ENCODE peak calls at places on chromosomes 6 and 20, in eight cellular contexts. One of them, this sample, is unnamed.
A peak's percentile ranks its signal among the peaks of the same experiment; 100 is the strongest.

GRCh38 chr6:36121752-36122494 is 8.4 kb upstream of the MAPK13 start:
- DNase-seq in neural progenitor cell: no peak
- DNase-seq in upper lobe of left lung: no peak
- DNase-seq in PC-3: no peak
- DNase-seq in Panc1: no peak
- DNase-seq in astrocyte of the spinal cord: no peak
- DNase-seq in PC-9: no peak
- DNase-seq in kidney epithelial cell: no peak
- DNase-seq in this sample: no peak

GRCh38 chr20:19929749-19930148 is 87.4 kb upstream of the NAA20 start:
- DNase-seq in neural progenitor cell: no peak
- DNase-seq in upper lobe of left lung: no peak
- DNase-seq in PC-3: no peak
- DNase-seq in Panc1: no peak
- DNase-seq in astrocyte of the spinal cord: no peak
- DNase-seq in PC-9: no peak
- DNase-seq in kidney epithelial cell: no peak
- DNase-seq in this sample: no peak

GRCh38 chr6:56656466-56656865 is 13.8 kb upstream of the DST start:
- DNase-seq in neural progenitor cell: no peak
- DNase-seq in upper lobe of left lung: no peak
- DNase-seq in PC-3: no peak
- DNase-seq in Panc1: no peak
- DNase-seq in astrocyte of the spinal cord: no peak
- DNase-seq in PC-9: no peak
- DNase-seq in kidney epithelial cell: no peak
- DNase-seq in this sample: no peak

GRCh38 chr20:44433751-44434538 is 41.7 kb upstream of the TTPAL start:
- DNase-seq in neural progenitor cell: no peak
- DNase-seq in upper lobe of left lung: no peak
- DNase-seq in PC-3: no peak
- DNase-seq in Panc1: no peak
- DNase-seq in astrocyte of the spinal cord: no peak
- DNase-seq in PC-9: no peak
- DNase-seq in kidney epithelial cell: no peak
- DNase-seq in this sample: no peak

GRCh38 chr6:117666881-117667280 is 8.4 kb upstream of the NUS1 start:
- DNase-seq in neural progenitor cell: no peak
- DNase-seq in upper lobe of left lung: no peak
- DNase-seq in PC-3: no peak
- DNase-seq in Panc1: no peak
- DNase-seq in astrocyte of the spinal cord: no peak
- DNase-seq in PC-9: no peak
- DNase-seq in kidney epithelial cell: no peak
- DNase-seq in this sample: no peak

GRCh38 chr20:57264151-57264792 is 2.2 kb downstream of the BMP7 start:
- DNase-seq in neural progenitor cell: peak; percentile 57
- DNase-seq in upper lobe of left lung: no peak
- DNase-seq in PC-3: no peak
- DNase-seq in Panc1: no peak
- DNase-seq in astrocyte of the spinal cord: no peak
- DNase-seq in PC-9: no peak
- DNase-seq in kidney epithelial cell: no peak
- DNase-seq in this sample: no peak

GRCh38 chr6:140078552-140079126 is 704.2 kb upstream of the CITED2 start:
- DNase-seq in neural progenitor cell: no peak
- DNase-seq in upper lobe of left lung: no peak
- DNase-seq in PC-3: peak; percentile 63
- DNase-seq in Panc1: no peak
- DNase-seq in astrocyte of the spinal cord: peak; percentile 95
- DNase-seq in PC-9: peak; percentile 20
- DNase-seq in kidney epithelial cell: peak; percentile 28
- DNase-seq in this sample: no peak

GRCh38 chr6:85641916-85642773 is 541 bp downstream of the SYNCRIP start:
- DNase-seq in neural progenitor cell: peak; percentile 57
- DNase-seq in upper lobe of left lung: peak; percentile 77
- DNase-seq in PC-3: peak; percentile 27
- DNase-seq in Panc1: no peak
- DNase-seq in astrocyte of the spinal cord: peak; percentile 37
- DNase-seq in PC-9: peak; percentile 31
- DNase-seq in kidney epithelial cell: no peak
- DNase-seq in this sample: peak; percentile 75

GRCh38 chr20:36800410-36800809 is 26.8 kb upstream of the DSN1 start:
- DNase-seq in neural progenitor cell: no peak
- DNase-seq in upper lobe of left lung: no peak
- DNase-seq in PC-3: no peak
- DNase-seq in Panc1: no peak
- DNase-seq in astrocyte of the spinal cord: no peak
- DNase-seq in PC-9: no peak
- DNase-seq in kidney epithelial cell: no peak
- DNase-seq in this sample: no peak

GRCh38 chr6:68635706-68636513 is 828 bp downstream of the ADGRB3 start:
- DNase-seq in neural progenitor cell: peak; percentile 57
- DNase-seq in upper lobe of left lung: no peak
- DNase-seq in PC-3: no peak
- DNase-seq in Panc1: no peak
- DNase-seq in astrocyte of the spinal cord: peak; percentile 30
- DNase-seq in PC-9: no peak
- DNase-seq in kidney epithelial cell: no peak
- DNase-seq in this sample: peak; percentile 10

GRCh38 chr6:170067257-170067656 is 223.6 kb downstream of the DLL1 start:
- DNase-seq in neural progenitor cell: peak; percentile 50
- DNase-seq in upper lobe of left lung: peak; percentile 10
- DNase-seq in PC-3: no peak
- DNase-seq in Panc1: no peak
- DNase-seq in astrocyte of the spinal cord: no peak
- DNase-seq in PC-9: no peak
- DNase-seq in kidney epithelial cell: no peak
- DNase-seq in this sample: no peak

GRCh38 chr6:43842964-43843645 is 73.1 kb downstream of the VEGFA start:
- DNase-seq in neural progenitor cell: no peak
- DNase-seq in upper lobe of left lung: no peak
- DNase-seq in PC-3: no peak
- DNase-seq in Panc1: no peak
- DNase-seq in astrocyte of the spinal cord: no peak
- DNase-seq in PC-9: no peak
- DNase-seq in kidney epithelial cell: no peak
- DNase-seq in this sample: no peak
- H3K4me3 ChIP-seq in neural progenitor cell: no peak overlapping the region
- H3K4me3 ChIP-seq in upper lobe of left lung: no peak overlapping the region
- H3K4me3 ChIP-seq in PC-3: no peak overlapping the region
- H3K4me3 ChIP-seq in Panc1: no peak overlapping the region
- H3K4me3 ChIP-seq in astrocyte of the spinal cord: no peak overlapping the region
- H3K4me3 ChIP-seq in PC-9: no peak overlapping the region
- H3K4me3 ChIP-seq in kidney epithelial cell: no peak overlapping the region
- H3K4me3 ChIP-seq in this sample: no peak overlapping the region

GRCh38 chr20:45538209-45538798 is 978 bp downstream of the WFDC6 start:
- DNase-seq in neural progenitor cell: peak; percentile 13
- DNase-seq in upper lobe of left lung: no peak
- DNase-seq in PC-3: peak; percentile 93
- DNase-seq in Panc1: no peak
- DNase-seq in astrocyte of the spinal cord: no peak
- DNase-seq in PC-9: no peak
- DNase-seq in kidney epithelial cell: no peak
- DNase-seq in this sample: no peak
- TF ChIP-seq CTCF in neural progenitor cell: peak; percentile 37
- TF ChIP-seq CTCF in upper lobe of left lung: no peak
- TF ChIP-seq CTCF in PC-3: peak; percentile 43
- TF ChIP-seq CTCF in Panc1: peak; percentile 11
- TF ChIP-seq CTCF in astrocyte of the spinal cord: no peak
- TF ChIP-seq CTCF in PC-9: peak; percentile 53
- TF ChIP-seq CTCF in kidney epithelial cell: no peak
- TF ChIP-seq CTCF in this sample: peak; percentile 5

DNA sequence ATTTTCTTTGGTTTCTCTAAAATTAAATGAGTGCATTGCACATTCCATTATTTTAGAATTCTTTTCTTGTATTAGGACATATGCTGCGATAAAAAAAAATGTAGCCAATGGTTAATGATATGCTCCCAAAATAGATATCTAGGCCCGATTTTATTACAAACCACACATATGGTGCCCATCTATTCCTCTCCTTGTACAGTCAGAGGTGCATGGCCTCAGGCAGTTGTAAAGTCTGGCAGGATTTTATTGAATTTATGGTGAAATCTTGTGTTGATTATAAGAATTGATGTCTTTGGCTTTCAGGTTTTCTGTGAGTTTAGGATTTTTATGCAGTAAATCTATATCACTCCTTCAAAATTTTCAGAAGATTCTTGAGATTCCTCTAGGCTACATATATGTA is 192.2 kb downstream of the RFPL4B start:
- DNase-seq in neural progenitor cell: no peak
- DNase-seq in upper lobe of left lung: no peak
- DNase-seq in PC-3: no peak
- DNase-seq in Panc1: no peak
- DNase-seq in astrocyte of the spinal cord: no peak
- DNase-seq in PC-9: no peak
- DNase-seq in kidney epithelial cell: no peak
- DNase-seq in this sample: no peak
- H3K4me3 ChIP-seq in neural progenitor cell: no peak overlapping the region
- H3K4me3 ChIP-seq in upper lobe of left lung: no peak overlapping the region
- H3K4me3 ChIP-seq in PC-3: no peak overlapping the region
- H3K4me3 ChIP-seq in Panc1: no peak overlapping the region
- H3K4me3 ChIP-seq in astrocyte of the spinal cord: no peak overlapping the region
- H3K4me3 ChIP-seq in PC-9: no peak overlapping the region
- H3K4me3 ChIP-seq in kidney epithelial cell: no peak overlapping the region
- H3K4me3 ChIP-seq in this sample: no peak overlapping the region

GRCh38 chr6:168057836-168058235 is 21.2 kb downstream of the FRMD1 start:
- DNase-seq in neural progenitor cell: no peak
- DNase-seq in upper lobe of left lung: no peak
- DNase-seq in PC-3: no peak
- DNase-seq in Panc1: no peak
- DNase-seq in astrocyte of the spinal cord: no peak
- DNase-seq in PC-9: no peak
- DNase-seq in kidney epithelial cell: no peak
- DNase-seq in this sample: no peak

GRCh38 chr6:168058691-168059551 is 20.1 kb downstream of the FRMD1 start:
- DNase-seq in neural progenitor cell: peak; percentile 27
- DNase-seq in upper lobe of left lung: no peak
- DNase-seq in PC-3: no peak
- DNase-seq in Panc1: no peak
- DNase-seq in astrocyte of the spinal cord: no peak
- DNase-seq in PC-9: no peak
- DNase-seq in kidney epithelial cell: no peak
- DNase-seq in this sample: no peak

GRCh38 chr6:168061269-168062210 is 17.5 kb downstream of the FRMD1 start:
- DNase-seq in neural progenitor cell: no peak
- DNase-seq in upper lobe of left lung: no peak
- DNase-seq in PC-3: no peak
- DNase-seq in Panc1: no peak
- DNase-seq in astrocyte of the spinal cord: no peak
- DNase-seq in PC-9: no peak
- DNase-seq in kidney epithelial cell: no peak
- DNase-seq in this sample: no peak

GRCh38 chr6:168062346-168063289 is 16.4 kb downstream of the FRMD1 start:
- DNase-seq in neural progenitor cell: no peak
- DNase-seq in upper lobe of left lung: no peak
- DNase-seq in PC-3: no peak
- DNase-seq in Panc1: no peak
- DNase-seq in astrocyte of the spinal cord: no peak
- DNase-seq in PC-9: no peak
- DNase-seq in kidney epithelial cell: no peak
- DNase-seq in this sample: no peak

GRCh38 chr6:168060521-168060931 is 18.5 kb downstream of the FRMD1 start:
- DNase-seq in neural progenitor cell: peak; percentile 79
- DNase-seq in upper lobe of left lung: no peak
- DNase-seq in PC-3: peak; percentile 28
- DNase-seq in Panc1: no peak
- DNase-seq in astrocyte of the spinal cord: peak; percentile 37
- DNase-seq in PC-9: peak; percentile 8
- DNase-seq in kidney epithelial cell: peak; percentile 16
- DNase-seq in this sample: no peak
- TF ChIP-seq CTCF in neural progenitor cell: peak; percentile 80
- TF ChIP-seq CTCF in upper lobe of left lung: peak; percentile 40
- TF ChIP-seq CTCF in PC-3: peak; percentile 50
- TF ChIP-seq CTCF in Panc1: peak; percentile 86
- TF ChIP-seq CTCF in astrocyte of the spinal cord: peak; percentile 66
- TF ChIP-seq CTCF in PC-9: peak; percentile 47
- TF ChIP-seq CTCF in kidney epithelial cell: peak; percentile 78
- TF ChIP-seq CTCF in this sample: no peak